ENCODE peak calls at places on chromosome 2, in five cellular contexts. D is IMR-90, V is testis, M is transverse colon, B is HCT116. U is an unnamed sample.

GRCh38 chr2:177398290-177398683 is 5.7 kb downstream of the AGPS start:
- DNase-seq in D (no peak), V (no peak), M (no peak), B (no peak), U (no peak)

GRCh38 chr2:213065583-213066444 is 85.6 kb downstream of the IKZF2 start:
- DNase-seq in D (peak; percentile 50), V (peak; percentile 68), M (peak; percentile 32), B (no peak), U (peak; percentile 32)

GRCh38 chr2:47221039-47221438 is 65.9 kb upstream of the STPG4 start:
- DNase-seq in D (peak; percentile 87), V (no peak), M (no peak), B (no peak), U (no peak)

GRCh38 chr2:43222472-43223146 is 3.8 kb downstream of the ZFP36L2 start:
- DNase-seq in D (peak; percentile 41), V (no peak), M (no peak), B (no peak), U (no peak)

GRCh38 chr2:239190921-239191885 is 209.6 kb downstream of the HDAC4 start:
- DNase-seq in D (no peak), V (no peak), M (no peak), B (no peak), U (no peak)

GRCh38 chr2:15448242-15448839 is 112.8 kb downstream of the NBAS start:
- DNase-seq in D (no peak), V (no peak), M (no peak), B (no peak), U (no peak)

GRCh38 chr2:84889332-84889731 is 8.4 kb upstream of the TRABD2A start:
- DNase-seq in D (no peak), V (no peak), M (no peak), B (no peak), U (no peak)

GRCh38 chr2:45177870-45178269 is 168.6 kb upstream of the SIX2 start:
- DNase-seq in D (peak; percentile 95), V (no peak), M (no peak), B (no peak), U (no peak)

GRCh38 chr2:180000434-180000833 is 6.7 kb downstream of the CWC22 start:
- DNase-seq in D (peak; percentile 36), V (no peak), M (no peak), B (no peak), U (no peak)

GRCh38 chr2:198374375-198375072 is 570.1 kb downstream of the PLCL1 start:
- DNase-seq in D (peak; percentile 70), V (peak; percentile 64), M (peak; percentile 71), B (no peak), U (no peak)

GRCh38 chr2:104654813-104655212 is 199.1 kb upstream of the POU3F3 start:
- DNase-seq in D (no peak), V (peak; percentile 16), M (no peak), B (no peak), U (peak; percentile 49)

GRCh38 chr2:69624153-69624552 is 19.4 kb downstream of the AAK1 start:
- DNase-seq in D (peak; percentile 30), V (no peak), M (no peak), B (no peak), U (no peak)

GRCh38 chr2:226611944-226612318 is 187.7 kb downstream of the IRS1 start:
- DNase-seq in D (peak; percentile 79), V (no peak), M (no peak), B (peak; percentile 94), U (no peak)

GRCh38 chr2:209566250-209566649 is 142.4 kb downstream of the MAP2 start:
- DNase-seq in D (no peak), V (no peak), M (no peak), B (no peak), U (no peak)

GRCh38 chr2:112481050-112481527 is 867 bp upstream of the TTL start:
- DNase-seq in D (peak; percentile 79), V (peak; percentile 86), M (peak; percentile 87), B (peak; percentile 67), U (peak; percentile 85)

GRCh38 chr2:207200136-207200535 is 34.4 kb upstream of the KLF7 start:
- DNase-seq in D (no peak), V (no peak), M (no peak), B (no peak), U (no peak)

GRCh38 chr2:60553992-60554648 is 666 bp upstream of the BCL11A start:
- DNase-seq in D (no peak), V (no peak), M (peak; percentile 60), B (no peak), U (peak; percentile 58)

GRCh38 chr2:183000846-183001245 is 37.4 kb downstream of the NCKAP1 start:
- DNase-seq in D (no peak), V (no peak), M (no peak), B (no peak), U (no peak)

GRCh38 chr2:42959148-42959992 is 167.0 kb upstream of the HAAO start:
- DNase-seq in D (peak; percentile 61), V (peak; percentile 74), M (no peak), B (no peak), U (peak; percentile 53)

GRCh38 chr2:136205615-136206014 is 87.7 kb upstream of the CXCR4 start:
- DNase-seq in D (no peak), V (no peak), M (no peak), B (no peak), U (peak; percentile 17)

GRCh38 chr2:185934232-185934631 is 195.6 kb downstream of the FSIP2 start:
- DNase-seq in D (no peak), V (no peak), M (no peak), B (no peak), U (no peak)

GRCh38 chr2:177592945-177593344 is 200.4 kb downstream of the AGPS start:
- DNase-seq in D (no peak), V (no peak), M (no peak), B (no peak), U (no peak)

GRCh38 chr2:10448646-10449480 is 736 bp upstream of the ODC1 start:
- DNase-seq in D (peak; percentile 87), V (peak; percentile 90), M (peak; percentile 95), B (peak; percentile 77), U (no peak)

GRCh38 chr2:19494241-19494640 is 135.8 kb upstream of the OSR1 start:
- DNase-seq in D (no peak), V (no peak), M (no peak), B (no peak), U (no peak)

GRCh38 chr2:19496646-19497045 is 138.2 kb upstream of the OSR1 start:
- DNase-seq in D (no peak), V (no peak), M (no peak), B (no peak), U (no peak)
- H3K9me3 ChIP-seq in D (no peaks in the 10 kb centered on the region), V (no peaks in the 10 kb centered on the region), M (no peaks in the 10 kb centered on the region), B (no peaks in the 10 kb centered on the region), U (no peaks in the 10 kb centered on the region)

DNA sequence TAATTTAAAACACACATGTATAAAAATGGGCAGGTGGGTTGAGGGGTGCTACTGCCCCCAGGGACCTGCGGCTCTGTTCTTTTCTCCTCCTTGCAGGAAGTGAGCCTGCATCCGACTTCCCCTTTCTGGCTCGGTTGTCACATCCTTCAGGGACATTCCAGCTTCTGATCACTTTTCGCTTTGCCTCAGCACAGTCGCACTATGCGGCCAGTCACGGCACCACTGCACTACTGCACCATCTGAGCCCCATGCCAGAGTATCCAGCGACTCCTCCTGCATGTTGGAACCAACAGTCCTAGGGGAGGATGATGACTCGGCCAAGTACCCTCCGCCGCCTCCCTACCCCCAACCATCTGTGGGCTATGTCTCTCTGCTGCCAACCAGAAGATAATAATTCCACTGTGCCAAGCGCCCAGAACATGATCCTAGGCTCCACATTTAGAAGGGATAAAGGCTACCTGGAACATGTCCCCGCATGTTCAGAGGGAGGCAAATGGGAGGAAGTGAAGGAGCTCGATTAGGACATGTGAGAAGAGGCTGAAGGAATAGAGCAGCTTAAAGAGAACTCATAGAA is 17.6 kb downstream of the CDC42EP3 start:
- DNase-seq in D (no peak), V (no peak), M (peak; percentile 49), B (no peak), U (peak; percentile 86)
- TF ChIP-seq POLR2A in D (no peak), V (no peak), M (no peak), B (no peak), U (peak; percentile 34)

GRCh38 chr2:881204-881918 is 69.3 kb upstream of the SNTG2 start:
- DNase-seq in D (no peak), V (no peak), M (no peak), B (no peak), U (no peak)

GRCh38 chr2:878245-878930 is 72.3 kb upstream of the SNTG2 start:
- DNase-seq in D (no peak), V (no peak), M (no peak), B (no peak), U (no peak)

GRCh38 chr2:877747-878146 is 72.9 kb upstream of the SNTG2 start:
- DNase-seq in D (no peak), V (no peak), M (no peak), B (no peak), U (no peak)

GRCh38 chr2:879540-879939 is 71.1 kb upstream of the SNTG2 start:
- DNase-seq in D (no peak), V (no peak), M (no peak), B (no peak), U (peak; percentile 4)

DNA sequence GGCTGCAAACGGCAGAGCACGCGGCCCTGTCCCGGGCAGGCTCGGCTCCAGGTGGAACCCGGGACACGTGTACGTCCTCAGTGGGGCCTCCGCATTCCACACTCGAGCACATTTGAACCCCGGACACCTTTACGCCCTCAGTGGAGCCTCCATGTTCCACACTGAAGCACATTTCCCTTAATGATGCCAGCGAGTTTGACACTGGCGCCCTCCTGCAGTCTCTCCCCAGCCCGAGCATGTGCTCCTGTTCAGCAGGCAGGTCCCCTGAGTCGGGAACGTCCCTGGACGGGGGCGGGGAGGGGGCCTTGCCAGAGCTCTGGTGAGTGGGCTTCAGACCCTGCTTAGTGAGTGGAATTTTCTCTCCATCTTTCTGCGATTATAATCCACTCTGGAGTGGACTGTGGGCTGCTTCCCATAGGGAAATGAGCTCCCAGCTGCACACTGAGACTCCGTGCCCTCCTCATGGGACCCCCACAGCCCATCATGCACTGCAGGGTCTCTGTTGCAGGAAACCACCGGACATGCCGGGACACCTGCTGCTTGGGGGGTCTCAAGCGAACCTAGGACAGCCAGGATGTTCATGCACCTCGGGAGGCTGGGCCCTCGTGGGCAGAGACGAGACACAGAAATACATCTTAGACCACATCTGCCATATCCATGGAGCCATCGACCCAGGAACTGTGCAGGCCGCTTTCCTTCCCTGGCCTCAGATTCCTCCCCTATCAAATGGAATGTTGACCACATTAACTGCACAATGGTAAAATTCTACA is 70.3 kb upstream of the SNTG2 start:
- DNase-seq in D (no peak), V (no peak), M (no peak), B (no peak), U (no peak)
- H3K9me3 ChIP-seq in D (peaks cover 33% of the 10 kb centered on the region), V (no peaks in the 10 kb centered on the region), M (no peaks in the 10 kb centered on the region), B (no peaks in the 10 kb centered on the region), U (no peaks in the 10 kb centered on the region)

DNA sequence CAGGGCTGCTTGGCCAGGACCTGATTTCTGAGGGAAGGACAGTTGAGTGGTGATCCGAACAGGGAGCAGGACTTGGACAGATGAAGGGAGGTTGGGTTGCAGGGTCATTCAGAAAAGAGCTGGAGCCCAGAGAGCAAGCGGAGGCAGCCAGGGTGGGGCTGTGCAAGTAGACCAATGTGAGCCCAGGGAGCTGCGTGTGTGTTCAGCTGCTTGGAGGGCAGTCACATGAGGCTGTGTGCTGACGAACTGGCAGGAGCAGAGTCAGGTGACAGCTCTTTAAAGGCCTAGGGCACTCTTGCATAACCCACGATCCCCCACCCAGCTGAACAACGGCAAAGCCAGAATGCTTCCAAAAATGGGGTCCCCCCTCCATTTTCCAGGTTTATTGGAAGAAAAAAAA is 4.6 kb upstream of the MLPH start:
- DNase-seq in D (no peak), V (peak; percentile 92), M (peak; percentile 69), B (no peak), U (peak; percentile 92)
- TF ChIP-seq POLR2A in D (no peak), V (no peak), M (peak; percentile 43), B (no peak), U (no peak)